ENCODE peak calls at places on chromosomes 1 and 21, in ten cellular contexts. Z is AG09319, Y is DND-41, U is right lobe of liver, V is A549, A is WTC11, X is fibroblast of mammary gland, C is left ventricle myocardium inferior, S is adrenal gland, I is OCI-LY7. D is an unnamed sample.

GRCh38 chr21:42757826-42758655 is 104.6 kb downstream of the PDE9A start:
- DNase-seq in X (no peak), V (no peak), A (no peak), S (no peak), Y (no peak), U (no peak), I (no peak), Z (no peak), C (no peak), D (no peak)

GRCh38 chr1:209417761-209418160 is 165.8 kb upstream of the CAMK1G start:
- DNase-seq in U (no peak), I (no peak), A (no peak), V (no peak), Y (no peak), C (no peak), Z (no peak), S (no peak), X (no peak), D (no peak)

GRCh38 chr21:31284797-31285397 is 59.2 kb downstream of the TIAM1 start:
- DNase-seq in C (no peak), V (no peak), Z (no peak), Y (peak; percentile 10), S (no peak), A (no peak), U (no peak), I (no peak), X (peak; percentile 66), D (no peak)

GRCh38 chr21:15042531-15042930 is 22.3 kb downstream of the NRIP1 start:
- DNase-seq in Y (no peak), I (no peak), Z (no peak), C (no peak), V (no peak), A (no peak), S (no peak), X (no peak), U (no peak), D (no peak)

GRCh38 chr1:54922921-54923421 is 36.0 kb upstream of the DHCR24 start:
- DNase-seq in I (no peak), Z (peak; percentile 23), Y (no peak), A (no peak), X (no peak), C (peak; percentile 31), S (peak; percentile 77), V (no peak), U (peak; percentile 63), D (no peak)

GRCh38 chr1:16073490-16074104 is at the start of gene FAM131C:
- DNase-seq in I (peak; percentile 51), S (no peak), U (no peak), C (no peak), V (peak; percentile 46), X (no peak), Y (no peak), A (peak; percentile 52), Z (no peak), D (peak; percentile 84)

GRCh38 chr1:243179714-243180113 is 75.4 kb downstream of the CEP170 start:
- DNase-seq in C (no peak), U (no peak), X (no peak), A (no peak), Y (no peak), V (no peak), I (no peak), S (no peak), Z (no peak), D (no peak)

GRCh38 chr1:5348732-5349465 is 643.3 kb downstream of the NPHP4 start:
- DNase-seq in I (no peak), V (no peak), Y (no peak), X (no peak), Z (no peak), C (no peak), U (no peak), S (no peak), A (no peak), D (no peak)

GRCh38 chr21:16159971-16160350 is 430.2 kb downstream of the USP25 start:
- DNase-seq in Y (no peak), Z (no peak), U (no peak), C (no peak), A (no peak), V (peak; percentile 3), X (no peak), I (no peak), S (no peak), D (no peak)

GRCh38 chr1:13916530-13916929 is 216.5 kb downstream of the PRDM2 start:
- DNase-seq in A (no peak), C (no peak), X (no peak), V (no peak), S (no peak), U (no peak), I (no peak), Y (no peak), Z (no peak), D (no peak)

GRCh38 chr21:29092102-29092959 is 18.9 kb upstream of the CCT8 start:
- DNase-seq in Z (no peak), V (no peak), A (no peak), X (peak; percentile 82), I (no peak), C (no peak), Y (no peak), U (peak; percentile 65), S (peak; percentile 63), D (no peak)
- TF ChIP-seq CTCF in Z (no peak), V (no peak), A (no peak), X (peak; percentile 20), I (no peak), C (no peak), Y (peak; percentile 23), U (no peak), S (no peak), D (no peak)

DNA sequence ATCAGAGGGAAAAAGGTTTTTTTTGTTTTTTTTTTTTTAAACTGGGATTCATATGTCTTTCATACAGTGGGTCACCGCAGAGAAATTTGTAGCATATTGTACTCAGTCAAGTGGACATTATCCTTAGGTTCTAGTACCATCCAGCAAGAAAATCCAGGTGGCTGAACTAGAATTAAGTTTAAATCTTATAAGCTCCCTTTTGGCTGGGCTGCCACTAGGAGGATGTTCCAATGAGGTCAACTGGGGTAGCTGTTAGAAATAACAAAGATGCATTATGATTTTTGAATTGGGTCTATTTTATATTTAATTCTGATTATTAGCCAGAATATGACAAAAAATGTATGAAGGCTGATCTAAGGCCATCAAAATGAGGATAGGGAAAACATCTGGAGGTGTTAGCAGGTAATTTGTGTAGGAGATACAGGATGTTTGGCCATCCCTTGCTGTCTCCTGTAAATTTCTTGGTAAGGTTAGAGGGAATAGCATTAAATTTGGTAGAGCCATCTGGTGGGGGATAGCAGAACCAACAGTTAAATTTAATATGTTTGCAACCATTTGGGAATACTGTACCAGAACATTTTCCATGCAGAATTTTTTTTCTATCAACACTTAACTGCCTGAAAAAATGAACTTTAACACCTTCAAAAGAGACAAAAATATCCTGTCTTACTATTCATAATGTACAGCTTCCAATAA is 568.5 kb upstream of the B3GALT2 start:
- DNase-seq in A (no peak), S (no peak), I (peak; percentile 4), X (no peak), V (peak; percentile 4), Y (no peak), C (no peak), Z (no peak), U (no peak), D (no peak)
- TF ChIP-seq CTCF in A (no peak), S (peak; percentile 36), I (peak; percentile 72), X (peak; percentile 7), V (no peak), Y (peak; percentile 7), C (no peak), Z (no peak), U (peak; percentile 47), D (peak; percentile 18)

GRCh38 chr1:12584900-12585525 is 33.0 kb downstream of the DHRS3 start:
- DNase-seq in C (no peak), A (no peak), Y (no peak), S (no peak), V (no peak), Z (no peak), X (no peak), U (peak; percentile 5), I (no peak), D (no peak)

GRCh38 chr1:12588695-12589094 is 29.3 kb downstream of the DHRS3 start:
- DNase-seq in Z (no peak), A (no peak), V (no peak), Y (no peak), S (no peak), X (no peak), I (no peak), C (no peak), U (peak; percentile 31), D (no peak)

GRCh38 chr1:12586171-12586942 is 31.7 kb downstream of the DHRS3 start:
- DNase-seq in S (no peak), I (no peak), Y (no peak), V (no peak), C (no peak), Z (no peak), U (peak; percentile 53), A (no peak), X (no peak), D (no peak)

GRCh38 chr1:12585536-12585935 is 32.5 kb downstream of the DHRS3 start:
- DNase-seq in X (no peak), Z (no peak), S (no peak), U (peak; percentile 80), I (no peak), V (no peak), C (no peak), Y (no peak), A (no peak), D (no peak)

DNA sequence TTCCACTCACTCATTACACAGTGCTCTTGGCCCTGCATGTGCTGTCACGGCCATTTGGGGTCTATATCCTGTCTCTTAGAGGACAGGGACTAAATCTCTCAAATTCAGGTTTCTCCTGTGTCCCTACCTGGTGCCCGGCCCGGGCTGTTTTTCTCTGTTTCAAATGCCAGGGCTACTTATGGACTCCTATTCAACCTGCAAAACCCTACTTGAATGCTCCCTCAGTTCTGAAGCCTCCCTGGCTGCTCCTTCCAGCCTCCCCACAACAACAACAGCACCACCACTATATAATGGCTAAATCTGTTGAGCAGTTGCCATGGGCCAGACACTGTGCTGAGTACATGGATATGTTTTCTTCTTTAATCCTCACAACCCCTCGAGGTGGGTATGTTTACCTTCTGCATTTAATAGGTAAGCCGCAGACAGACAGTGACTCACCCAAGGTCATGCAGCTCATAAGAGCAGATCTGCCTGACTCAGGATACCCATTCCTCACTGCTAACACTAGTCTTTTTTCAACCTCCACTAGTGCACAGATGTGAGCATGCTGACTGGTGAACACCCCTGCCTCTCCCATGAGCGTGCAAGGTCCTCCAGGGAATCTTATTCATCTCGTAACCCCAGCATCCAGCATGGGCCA is 29.9 kb downstream of the DHRS3 start:
- DNase-seq in C (no peak), U (no peak), A (no peak), I (no peak), S (no peak), Z (no peak), V (peak; percentile 84), Y (no peak), X (peak; percentile 45), D (no peak)
- TF ChIP-seq CTCF in C (no peak), U (no peak), A (no peak), I (no peak), S (no peak), Z (no peak), V (no peak), Y (no peak), X (no peak), D (no peak)

DNA sequence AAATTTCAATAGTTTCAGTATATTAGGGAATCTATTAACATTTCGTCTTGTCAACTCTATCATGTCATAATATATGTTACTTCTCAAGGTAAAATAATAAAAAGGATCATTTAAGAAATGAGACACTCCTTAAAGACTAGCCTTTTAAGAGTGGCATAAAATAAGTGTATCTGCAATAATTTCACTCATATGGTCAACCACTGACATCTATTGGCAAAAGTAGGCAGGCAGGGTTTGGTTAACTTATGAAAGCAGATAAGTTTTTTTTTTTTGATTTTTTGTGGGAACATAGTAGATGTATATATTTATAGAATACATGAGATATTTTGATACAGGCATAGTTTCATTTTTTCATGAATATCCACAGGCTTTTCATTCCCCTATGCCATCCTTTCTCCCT is 5.5 kb upstream of the RGS21 start:
- DNase-seq in C (no peak), Y (peak; percentile 41), S (no peak), U (no peak), X (peak; percentile 51), Z (no peak), I (peak; percentile 2), V (peak; percentile 40), A (no peak), D (no peak)
- TF ChIP-seq CTCF in C (peak; percentile 58), Y (peak; percentile 78), S (peak; percentile 16), U (peak; percentile 17), X (peak; percentile 57), Z (peak; percentile 15), I (peak; percentile 57), V (peak; percentile 52), A (no peak), D (peak; percentile 24)

D was measured in GM13977.